ENCODE peak calls at places on chromosomes 1 and 21, in nine cellular contexts. B, Z, O, X, D, S, H, N and Q are unnamed samples.

GRCh38 chr1:52913537-52913936 is 8.0 kb downstream of the ECHDC2 start:
- DNase-seq in N (peak; percentile 57), O (no peak), B (no peak), D (no peak), S (no peak), Z (no peak), X (no peak), H (no peak), Q (no peak)

GRCh38 chr1:46084553-46085448 is 47.6 kb downstream of the PIK3R3 start:
- DNase-seq in B (no peak), N (no peak), H (no peak), Z (peak; percentile 54), S (no peak), O (no peak), D (peak; percentile 57), X (no peak), Q (peak; percentile 6)

GRCh38 chr1:22320703-22321344 is 130.8 kb upstream of the ZBTB40 start:
- DNase-seq in Z (no peak), B (no peak), N (no peak), O (no peak), X (no peak), D (no peak), S (no peak), H (no peak), Q (no peak)

GRCh38 chr1:155858805-155859233 is 548 bp upstream of the SYT11 start:
- DNase-seq in H (peak; percentile 69), D (no peak), B (no peak), O (peak; percentile 55), N (peak; percentile 23), S (no peak), Z (no peak), X (no peak), Q (no peak)

GRCh38 chr1:167575649-167576048 is 22.1 kb upstream of the CREG1 start:
- DNase-seq in X (no peak), N (no peak), Z (no peak), O (no peak), B (no peak), S (no peak), D (no peak), H (no peak), Q (no peak)

GRCh38 chr21:36846624-36847023 is 119.8 kb downstream of the HLCS start:
- DNase-seq in H (no peak), D (no peak), O (no peak), X (no peak), S (no peak), N (no peak), B (no peak), Z (peak; percentile 29), Q (no peak)

GRCh38 chr1:64387382-64388066 is 82.4 kb upstream of the CACHD1 start:
- DNase-seq in D (no peak), O (no peak), N (no peak), H (no peak), Z (no peak), S (no peak), B (no peak), X (no peak), Q (no peak)

GRCh38 chr1:242454262-242455051 is 70.0 kb downstream of the PLD5 start:
- DNase-seq in S (peak; percentile 41), Z (peak; percentile 7), H (no peak), X (no peak), O (no peak), B (no peak), N (no peak), D (peak; percentile 43), Q (peak; percentile 47)

GRCh38 chr1:184595609-184596008 is 159.0 kb downstream of the EDEM3 start:
- DNase-seq in Z (peak; percentile 85), N (no peak), D (peak; percentile 29), S (peak; percentile 42), O (no peak), H (no peak), X (no peak), B (no peak), Q (peak; percentile 72)

GRCh38 chr1:154325583-154326545 is 539 bp downstream of the ATP8B2 start:
- DNase-seq in B (peak; percentile 93), X (peak; percentile 84), H (peak; percentile 81), N (no peak), S (peak; percentile 92), O (peak; percentile 80), D (peak; percentile 88), Z (peak; percentile 89), Q (peak; percentile 87)

GRCh38 chr1:159275891-159276290 is 26.2 kb upstream of the FCER1A start:
- DNase-seq in Z (no peak), S (no peak), D (no peak), X (no peak), O (no peak), B (no peak), H (no peak), N (no peak), Q (no peak)

GRCh38 chr1:100606438-100606837 is 68.5 kb downstream of the GPR88 start:
- DNase-seq in Z (peak; percentile 74), X (no peak), D (peak; percentile 71), B (no peak), S (peak; percentile 84), H (no peak), N (peak; percentile 52), O (peak; percentile 27), Q (peak; percentile 84)

GRCh38 chr1:26784886-26785285 is 2.9 kb upstream of the PIGV start:
- DNase-seq in N (no peak), S (no peak), X (no peak), B (no peak), Z (no peak), D (no peak), H (no peak), O (no peak), Q (no peak)

GRCh38 chr1:26786437-26787380 is 1.0 kb upstream of the PIGV start:
- DNase-seq in H (peak; percentile 83), N (peak; percentile 65), O (peak; percentile 77), X (no peak), Z (peak; percentile 86), B (peak; percentile 92), D (peak; percentile 89), S (peak; percentile 91), Q (peak; percentile 86)

GRCh38 chr1:26787381-26787705 is 407 bp upstream of the PIGV start:
- DNase-seq in N (no peak), D (peak; percentile 80), S (no peak), Z (peak; percentile 53), X (no peak), O (no peak), B (no peak), H (no peak), Q (peak; percentile 57)

GRCh38 chr1:26784023-26784871 is 3.5 kb upstream of the PIGV start:
- DNase-seq in B (no peak), X (no peak), S (peak; percentile 95), D (peak; percentile 87), Z (peak; percentile 80), O (peak; percentile 67), H (no peak), N (peak; percentile 69), Q (peak; percentile 86)

GRCh38 chr1:26785611-26786436 is 1.9 kb upstream of the PIGV start:
- DNase-seq in B (no peak), Z (peak; percentile 48), D (peak; percentile 46), S (peak; percentile 38), X (no peak), H (no peak), N (no peak), O (no peak), Q (peak; percentile 45)
- H3K4me3 ChIP-seq in B (no peak overlapping the region), Z (peak overlapping the region; percentile 8), D (no peak overlapping the region), S (peak overlapping the region; percentile 7), X (no peak overlapping the region), H (peak overlapping the region; percentile 89), N (no peak overlapping the region), O (no peak overlapping the region), Q (no peak overlapping the region)

DNA sequence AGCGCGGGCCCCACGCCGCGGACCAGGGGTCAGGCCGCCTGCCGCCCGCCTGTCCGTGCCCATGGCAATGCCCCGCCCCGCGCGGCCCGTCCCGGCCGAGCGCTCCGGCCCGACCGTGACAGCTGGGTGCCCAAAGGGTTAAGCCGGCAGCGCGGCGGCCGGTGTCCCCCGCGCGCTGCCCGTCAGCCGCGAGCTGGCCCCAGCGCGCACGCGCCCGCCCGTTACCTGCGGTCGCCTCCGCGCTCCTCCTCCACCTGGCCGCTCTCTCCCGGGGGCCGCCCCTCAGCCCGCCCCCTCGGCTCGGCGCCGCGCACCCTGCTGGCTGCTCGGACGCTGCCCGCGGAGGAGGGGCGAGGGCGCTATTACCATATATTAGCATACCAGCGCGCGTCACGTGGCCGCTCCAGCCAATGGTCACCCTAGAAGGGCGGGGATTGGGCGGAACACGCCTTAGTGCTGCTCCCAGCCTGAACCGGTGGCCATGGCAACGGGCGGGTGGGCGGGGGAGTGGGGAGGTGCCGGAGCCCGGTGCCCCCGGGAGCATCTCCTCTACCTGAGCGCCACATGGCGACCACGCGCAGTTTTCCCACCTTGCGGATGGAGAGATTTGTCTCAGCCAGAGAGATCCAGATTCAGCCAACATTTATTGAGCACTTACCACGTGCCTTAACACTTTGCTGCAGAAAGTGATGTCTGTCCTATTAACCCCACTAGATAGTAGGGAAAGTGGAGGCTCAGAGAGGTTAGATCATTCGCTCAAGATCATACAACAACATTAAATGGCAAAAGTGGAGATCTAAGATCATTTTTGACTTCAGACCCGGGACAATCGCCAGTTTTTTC is at the start of gene PHC2:
- DNase-seq in N (peak; percentile 99), X (peak; percentile 96), S (peak; percentile 96), D (peak; percentile 97), O (peak; percentile 97), H (peak; percentile 99), B (peak; percentile 99), Z (peak; percentile 94), Q (peak; percentile 96)
- TF ChIP-seq CTCF in N (peak; percentile 45), X (peak; percentile 26), S (peak; percentile 13), D (no peak), O (peak; percentile 58), H (no peak), B (no peak), Z (peak; percentile 45), Q (no peak)

DNA sequence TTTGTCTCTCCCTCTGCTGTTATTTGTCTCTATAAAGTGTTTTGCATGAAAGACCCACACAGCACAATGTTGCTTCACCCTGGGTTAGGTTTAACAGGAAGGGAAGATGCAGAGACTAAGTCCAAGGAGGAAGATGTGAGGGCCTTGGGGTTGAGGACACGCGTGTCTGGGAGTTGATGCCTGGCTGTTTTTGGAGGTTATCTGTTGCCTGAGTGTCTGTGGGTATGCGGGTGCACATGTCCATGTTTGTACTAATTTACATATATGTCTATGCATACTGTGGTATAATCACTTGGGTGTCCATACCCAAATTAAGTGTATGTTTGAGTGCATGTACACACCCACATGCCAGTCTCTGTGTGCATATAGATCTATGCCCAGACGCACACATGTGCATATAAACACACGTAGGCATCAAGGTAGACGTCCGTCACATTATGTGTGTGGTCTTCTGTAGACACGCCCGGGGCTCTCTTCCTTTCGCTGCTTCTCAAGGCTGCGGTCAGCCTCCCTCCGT is 970 bp upstream of the MAN1C1 start:
- DNase-seq in H (no peak), X (no peak), O (no peak), B (peak; percentile 71), N (no peak), D (no peak), S (no peak), Z (no peak), Q (no peak)
- H3K4me3 ChIP-seq in H (peak overlapping the region; percentile 84), X (peak overlapping the region; percentile 50), O (peak overlapping the region; percentile 51), B (no peak overlapping the region), N (peak overlapping the region; percentile 59), D (peak overlapping the region; percentile 38), S (peak overlapping the region; percentile 50), Z (peak overlapping the region; percentile 54), Q (peak overlapping the region; percentile 50)

GRCh38 chr1:16621300-16621658 is 7.9 kb upstream of the NBPF1 start:
- DNase-seq in B (no peak), O (no peak), Z (no peak), H (no peak), X (no peak), D (no peak), S (no peak), N (no peak), Q (no peak)
- TF ChIP-seq CTCF in B (no peak), O (no peak), Z (no peak), H (no peak), X (peak; percentile 67), D (no peak), S (no peak), N (peak; percentile 22), Q (no peak)